ENCODE peak calls at places on chromosomes 16 and 17, in six cellular contexts. R, F, E, D, W and S are unnamed samples.

GRCh38 chr17:35947156-35947585 is 3.7 kb upstream of the LYZL6 start:
- DNase-seq in R (peak; percentile 81), F (no peak), E (peak; percentile 62), D (no peak), W (no peak), S (no peak)

GRCh38 chr16:67730326-67730725 is 11.2 kb upstream of the GFOD2 start:
- DNase-seq in R (no peak), F (no peak), E (no peak), D (no peak), W (no peak), S (peak; percentile 54)

GRCh38 chr16:86563489-86564345 is 2.9 kb upstream of the FOXC2 start:
- DNase-seq in R (peak; percentile 95), F (peak; percentile 86), E (peak; percentile 90), D (peak; percentile 81), W (peak; percentile 70), S (peak; percentile 93)

GRCh38 chr17:33201255-33201654 is 91.8 kb downstream of the ASIC2 start:
- DNase-seq in R (peak; percentile 5), F (no peak), E (no peak), D (no peak), W (no peak), S (no peak)

GRCh38 chr17:57518587-57519118 is 226.4 kb downstream of the CCDC182 start:
- DNase-seq in R (peak; percentile 44), F (peak; percentile 66), E (no peak), D (no peak), W (no peak), S (no peak)

GRCh38 chr17:27531469-27531948 is 75.3 kb downstream of the KSR1 start:
- DNase-seq in R (no peak), F (no peak), E (no peak), D (no peak), W (no peak), S (no peak)

GRCh38 chr16:68064791-68065365 is 20.3 kb upstream of the NFATC3 start:
- DNase-seq in R (peak; percentile 79), F (peak; percentile 63), E (peak; percentile 63), D (peak; percentile 72), W (no peak), S (peak; percentile 92)

GRCh38 chr17:67779098-67779672 is 46.1 kb upstream of the BPTF start:
- DNase-seq in R (peak; percentile 65), F (peak; percentile 42), E (peak; percentile 64), D (peak; percentile 52), W (no peak), S (peak; percentile 74)

GRCh38 chr16:49599281-49599680 is 225.7 kb downstream of the C16orf78 start:
- DNase-seq in R (no peak), F (no peak), E (no peak), D (no peak), W (no peak), S (no peak)

GRCh38 chr17:28151001-28151400 is 108.5 kb downstream of the NLK start:
- DNase-seq in R (peak; percentile 55), F (no peak), E (no peak), D (no peak), W (no peak), S (no peak)

GRCh38 chr17:48374650-48375230 is 55.3 kb downstream of the SKAP1 start:
- DNase-seq in R (peak; percentile 74), F (no peak), E (peak; percentile 72), D (no peak), W (no peak), S (no peak)

GRCh38 chr16:1786242-1787055 is 3.7 kb downstream of the NUBP2 start:
- DNase-seq in R (no peak), F (peak; percentile 13), E (no peak), D (no peak), W (no peak), S (peak; percentile 78)

GRCh38 chr16:35748621-35749252 is 2289.3 kb downstream of the TP53TG3F start:
- DNase-seq in R (no peak), F (no peak), E (no peak), D (peak; percentile 41), W (no peak), S (no peak)

GRCh38 chr17:9577402-9577709 is 914 bp downstream of the CFAP52 start:
- DNase-seq in R (no peak), F (no peak), E (no peak), D (no peak), W (no peak), S (no peak)

GRCh38 chr17:9571201-9571600 is 4.4 kb downstream of the STX8 start:
- DNase-seq in R (no peak), F (no peak), E (no peak), D (no peak), W (no peak), S (no peak)

GRCh38 chr17:9576521-9577401 is at the start of gene CFAP52:
- DNase-seq in R (peak; percentile 92), F (peak; percentile 71), E (peak; percentile 64), D (peak; percentile 79), W (peak; percentile 21), S (peak; percentile 90)

DNA sequence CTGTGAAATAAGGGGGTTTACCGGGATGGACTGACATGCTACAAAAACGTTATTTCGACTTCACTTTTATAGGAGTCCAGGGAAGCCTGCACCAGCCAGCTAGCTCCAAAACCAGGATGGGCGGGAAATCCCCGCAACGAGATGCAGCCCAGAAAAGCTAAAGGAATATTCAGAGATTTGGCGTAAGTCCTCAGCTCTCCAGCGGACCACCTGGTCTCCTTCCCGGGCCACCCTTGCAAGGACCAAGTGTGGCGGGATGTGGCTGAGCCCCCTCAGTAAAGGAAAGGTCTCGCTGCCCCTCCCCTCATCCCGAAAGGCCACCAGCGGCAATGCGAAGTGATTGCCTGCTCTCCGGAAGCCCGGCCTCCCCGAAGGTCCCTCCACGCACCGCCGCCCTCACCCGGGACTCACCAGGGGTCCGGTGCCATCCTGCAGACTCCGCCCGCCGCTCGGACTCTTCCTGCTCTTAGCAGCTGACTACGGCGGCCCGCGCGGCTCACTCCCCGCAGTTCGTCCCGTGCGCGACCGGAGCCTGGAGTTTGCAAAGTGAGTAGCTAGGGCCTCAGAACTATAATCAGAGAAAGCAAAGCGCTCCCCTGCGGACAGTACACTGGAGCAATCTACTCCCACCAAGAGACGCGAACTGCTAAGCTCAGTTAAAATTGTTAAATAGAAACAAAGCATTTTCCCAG is at the start of gene STX8:
- DNase-seq in R (peak; percentile 87), F (peak; percentile 94), E (peak; percentile 74), D (peak; percentile 94), W (peak; percentile 54), S (peak; percentile 97)
- TF ChIP-seq CTCF in R (no peak), F (no peak), E (no peak), D (no peak), W (no peak), S (no peak)

DNA sequence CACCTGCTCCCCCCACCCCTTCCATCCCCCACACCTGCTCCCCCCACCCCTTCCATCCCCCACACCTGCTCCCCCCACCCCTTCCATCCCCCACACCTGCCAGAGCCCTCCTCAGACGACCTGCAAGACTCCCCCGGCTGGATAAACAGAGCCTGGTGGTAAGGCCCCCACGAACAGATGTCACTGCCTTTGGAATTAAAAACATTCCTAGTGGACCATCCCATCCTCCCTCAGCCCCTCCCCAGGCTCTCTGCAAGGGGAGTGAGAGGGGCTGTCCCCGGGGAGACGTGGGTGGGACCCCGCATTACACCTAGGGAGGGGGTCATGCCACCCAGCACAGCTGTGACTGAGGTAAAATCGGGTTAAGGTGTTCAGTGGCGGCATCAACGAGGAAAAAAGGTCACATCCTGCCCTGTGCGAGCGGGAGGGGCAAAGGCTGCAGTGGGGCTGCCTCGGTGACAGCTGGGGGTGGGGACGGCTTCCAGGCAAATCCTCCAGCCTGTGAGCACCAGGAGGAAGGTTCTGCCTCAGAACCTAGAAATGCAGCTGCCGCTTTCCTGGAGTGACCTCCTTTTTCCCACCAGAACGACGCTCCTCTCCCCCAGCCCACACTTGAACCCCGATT is 38.7 kb downstream of the TIMM22 start:
- DNase-seq in R (no peak), F (no peak), E (no peak), D (no peak), W (no peak), S (no peak)
- H3K4me1 ChIP-seq in R (peaks cover 22% of the 10 kb centered on the region), F (peaks cover 81% of the 10 kb centered on the region), E (no peaks in the 10 kb centered on the region), D (no peaks in the 10 kb centered on the region), W (peaks cover 6% of the 10 kb centered on the region), S (peaks cover 4% of the 10 kb centered on the region)

GRCh38 chr17:81400154-81400938 is 5.1 kb downstream of the BAHCC1 start:
- DNase-seq in R (peak; percentile 95), F (peak; percentile 60), E (peak; percentile 58), D (no peak), W (no peak), S (no peak)

GRCh38 chr17:81403040-81403467 is 7.8 kb downstream of the BAHCC1 start:
- DNase-seq in R (peak; percentile 60), F (no peak), E (no peak), D (no peak), W (no peak), S (no peak)

GRCh38 chr17:81402530-81402941 is 7.3 kb downstream of the BAHCC1 start:
- DNase-seq in R (no peak), F (peak; percentile 60), E (no peak), D (no peak), W (no peak), S (no peak)

GRCh38 chr17:81400939-81401726 is 5.9 kb downstream of the BAHCC1 start:
- DNase-seq in R (no peak), F (peak; percentile 42), E (no peak), D (no peak), W (no peak), S (no peak)

DNA sequence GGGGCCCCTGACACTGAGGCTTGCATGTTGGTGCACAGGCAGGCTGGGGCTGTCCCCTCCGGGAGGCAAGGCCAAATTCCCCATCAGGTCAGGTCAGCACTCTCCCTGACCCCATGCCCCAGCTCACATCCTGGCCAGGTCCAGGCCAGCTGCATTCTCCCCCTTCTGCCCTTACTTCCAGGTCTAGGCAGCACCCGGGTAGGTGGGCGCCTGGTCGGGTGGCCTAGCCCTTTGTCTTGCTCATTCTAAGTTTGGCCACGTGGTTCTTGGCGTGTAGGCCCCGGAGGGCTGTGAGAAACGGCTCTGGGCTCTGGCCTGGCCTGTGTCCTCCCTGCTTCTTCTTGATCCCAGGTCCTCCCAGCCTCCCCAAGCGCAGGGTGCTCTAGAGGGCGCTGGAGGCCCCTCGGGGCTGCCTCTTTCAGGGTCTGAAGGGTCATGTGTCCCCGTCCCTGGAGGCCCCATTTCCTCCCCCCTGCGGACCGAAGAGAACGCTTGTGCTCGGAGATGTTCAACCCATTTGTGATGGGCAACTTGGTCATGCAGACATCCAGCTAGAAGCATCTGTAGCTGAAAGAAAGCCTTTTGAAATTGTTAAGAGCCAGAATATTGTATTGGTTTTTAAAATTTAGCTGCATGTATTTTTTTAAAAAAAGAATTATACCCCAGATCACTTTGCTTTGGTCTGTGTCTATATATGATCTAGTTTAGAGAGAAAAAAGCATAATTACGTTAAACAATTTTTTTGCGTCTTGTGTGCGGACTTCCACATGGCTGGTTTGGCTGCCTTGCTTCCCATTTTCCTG is 6.7 kb downstream of the BAHCC1 start:
- DNase-seq in R (peak; percentile 69), F (peak; percentile 61), E (peak; percentile 39), D (no peak), W (no peak), S (no peak)
- TF ChIP-seq CTCF in R (peak; percentile 55), F (peak; percentile 33), E (peak; percentile 60), D (no peak), W (peak; percentile 37), S (no peak)

DNA sequence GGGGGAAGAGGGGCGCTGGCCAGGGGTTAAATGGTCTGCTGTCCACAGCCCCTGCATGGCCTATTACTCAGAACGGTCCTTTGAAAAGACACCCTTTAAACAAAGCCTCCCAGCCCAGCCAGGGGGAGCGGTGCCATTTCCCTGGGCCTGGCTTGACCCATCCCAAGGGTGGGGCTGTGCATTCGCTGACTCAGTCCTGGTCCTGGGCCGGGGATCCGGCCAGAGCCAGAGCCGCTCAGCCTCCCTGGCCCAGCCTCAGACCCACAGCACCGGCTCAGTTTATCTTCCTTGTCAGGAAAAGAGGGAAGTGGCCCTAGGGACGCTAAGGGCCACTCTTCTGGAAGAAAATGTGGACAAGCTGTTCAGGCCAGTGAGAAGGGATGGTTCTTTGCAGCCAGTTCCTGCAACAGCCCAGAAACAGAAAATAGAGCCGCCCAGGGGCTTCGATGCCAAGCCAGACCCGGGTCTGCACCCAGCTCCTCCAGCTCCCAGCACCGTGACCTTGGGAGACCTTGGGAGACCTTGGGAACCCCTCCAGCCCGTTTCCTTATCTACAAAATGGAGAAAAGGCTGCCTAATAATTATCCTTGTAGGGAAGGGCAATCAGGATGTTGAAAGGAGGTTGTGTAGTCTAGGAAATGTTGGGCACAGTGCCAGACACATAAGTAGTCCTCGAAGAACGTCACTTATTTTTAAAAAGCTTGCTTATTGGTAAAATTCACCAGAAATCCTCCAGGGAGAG is 82.5 kb downstream of the ZDHHC7 start:
- DNase-seq in R (no peak), F (peak; percentile 83), E (peak; percentile 49), D (peak; percentile 78), W (peak; percentile 48), S (peak; percentile 79)
- H3K4me1 ChIP-seq in R (no peaks in the 10 kb centered on the region), F (peaks cover 56% of the 10 kb centered on the region), E (peaks cover 10% of the 10 kb centered on the region), D (peaks cover 12% of the 10 kb centered on the region), W (peaks cover 11% of the 10 kb centered on the region), S (peaks cover 74% of the 10 kb centered on the region)